ENCODE peak calls at places on chromosomes 13 and 19, in seven cellular contexts. T is caudate nucleus; K is hippocampal formation; O is Peyer's patch; C is GM23248; D is activated CD4-positive, alpha-beta T cell treated with anti-CD3 and anti-CD28 coated beads, Interleukin-2, amount 10 ng/mL, durations not matched to agents 7 days and 5 days; S is activated naive CD4-positive, alpha-beta T cell treated with anti-CD3 and anti-CD28 coated beads for 36 hours. U is an unnamed sample.

GRCh38 chr19:1247747-1248453 is 483 bp upstream of the MIDN start:
- DNase-seq in T (peak; percentile 47), K (no peak), O (peak; percentile 84), C (peak; percentile 87), D (peak; percentile 71), S (peak; percentile 75), U (peak; percentile 78)

GRCh38 chr13:58085819-58086218 is 454.3 kb downstream of the PCDH17 start:
- DNase-seq in T (no peak), K (no peak), O (no peak), C (no peak), D (no peak), S (no peak), U (no peak)

GRCh38 chr13:42174344-42175162 is 97.4 kb upstream of the AKAP11 start:
- DNase-seq in T (no peak), K (no peak), O (no peak), C (peak; percentile 2), D (no peak), S (no peak), U (no peak)

GRCh38 chr13:97976551-97977375 is 23.3 kb downstream of the IPO5 start:
- DNase-seq in T (peak; percentile 28), K (no peak), O (no peak), C (peak; percentile 76), D (peak; percentile 88), S (peak; percentile 6), U (peak; percentile 24)

GRCh38 chr19:2343289-2343982 is 15.0 kb downstream of the SPPL2B start:
- DNase-seq in T (no peak), K (no peak), O (no peak), C (no peak), D (no peak), S (no peak), U (no peak)

GRCh38 chr19:46489445-46490272 is 6.0 kb downstream of the PNMA8B start:
- DNase-seq in T (no peak), K (peak; percentile 55), O (no peak), C (peak; percentile 78), D (no peak), S (no peak), U (no peak)

GRCh38 chr13:42553098-42554046 is 20.6 kb upstream of the TNFSF11 start:
- DNase-seq in T (no peak), K (no peak), O (no peak), C (peak; percentile 26), D (no peak), S (no peak), U (no peak)

GRCh38 chr19:7670150-7670784 is 1.4 kb downstream of the RETN start:
- DNase-seq in T (peak; percentile 81), K (no peak), O (no peak), C (peak; percentile 37), D (peak; percentile 33), S (peak; percentile 47), U (peak; percentile 62)

GRCh38 chr13:44273991-44274810 is 99.4 kb upstream of the SERP2 start:
- DNase-seq in T (peak; percentile 31), K (no peak), O (no peak), C (peak; percentile 78), D (peak; percentile 57), S (peak; percentile 27), U (peak; percentile 54)

GRCh38 chr13:99970761-99971575 is 599 bp downstream of the ZIC5 start:
- DNase-seq in T (no peak), K (no peak), O (no peak), C (peak; percentile 28), D (no peak), S (no peak), U (no peak)

GRCh38 chr13:108933061-108933460 is 303.6 kb downstream of the MYO16 start:
- DNase-seq in T (no peak), K (no peak), O (no peak), C (no peak), D (no peak), S (no peak), U (no peak)

GRCh38 chr19:50329146-50329925 is at the start of gene KCNC3:
- DNase-seq in T (peak; percentile 100), K (peak; percentile 100), O (peak; percentile 100), C (peak; percentile 95), D (peak; percentile 98), S (peak; percentile 98), U (peak; percentile 92)

GRCh38 chr19:8079988-8080387 is 27.4 kb downstream of the CCL25 start:
- DNase-seq in T (no peak), K (no peak), O (no peak), C (no peak), D (no peak), S (no peak), U (no peak)

GRCh38 chr19:1045247-1045603 is 5.3 kb downstream of the ABCA7 start:
- DNase-seq in T (no peak), K (no peak), O (no peak), C (peak; percentile 59), D (peak; percentile 62), S (peak; percentile 71), U (peak; percentile 75)

GRCh38 chr13:45521292-45521691 is 56.6 kb downstream of the COG3 start:
- DNase-seq in T (no peak), K (no peak), O (no peak), C (peak; percentile 50), D (no peak), S (no peak), U (no peak)

GRCh38 chr13:44131069-44131614 is 242.5 kb upstream of the SERP2 start:
- DNase-seq in T (no peak), K (no peak), O (no peak), C (no peak), D (no peak), S (no peak), U (no peak)

GRCh38 chr13:73741742-73742141 is 392.5 kb downstream of the KLF12 start:
- DNase-seq in T (no peak), K (no peak), O (no peak), C (peak; percentile 8), D (no peak), S (no peak), U (no peak)

GRCh38 chr13:100512422-100512821 is 76.2 kb downstream of the GGACT start:
- DNase-seq in T (no peak), K (no peak), O (no peak), C (no peak), D (no peak), S (no peak), U (no peak)

GRCh38 chr13:46295531-46296464 is 84.1 kb downstream of the LRRC63 start:
- DNase-seq in T (no peak), K (no peak), O (peak; percentile 62), C (peak; percentile 97), D (peak; percentile 77), S (peak; percentile 76), U (peak; percentile 83)

GRCh38 chr19:5130371-5131030 is 161.6 kb downstream of the KDM4B start:
- DNase-seq in T (no peak), K (no peak), O (peak; percentile 81), C (no peak), D (peak; percentile 35), S (peak; percentile 82), U (peak; percentile 78)

GRCh38 chr19:4521170-4521887 is 3.0 kb upstream of the PLIN4 start:
- DNase-seq in T (no peak), K (no peak), O (no peak), C (no peak), D (no peak), S (no peak), U (no peak)